ENCODE peak calls at places on chromosomes 13 and 19, in four cellular contexts. R is upper lobe of right lung, P is left lung, N is tibial artery. C is an unnamed sample.

GRCh38 chr13:105920375-105920774 is 615.1 kb downstream of the EFNB2 start:
- DNase-seq in R (no peak), P (no peak), N (no peak), C (no peak)

GRCh38 chr19:9914001-9914314 is 22.4 kb downstream of the OLFM2 start:
- DNase-seq in R (no peak), P (no peak), N (no peak), C (no peak)

GRCh38 chr13:105817011-105817410 is 718.5 kb downstream of the EFNB2 start:
- DNase-seq in R (no peak), P (no peak), N (no peak), C (no peak)

GRCh38 chr13:100409132-100409531 is 179.5 kb downstream of the GGACT start:
- DNase-seq in R (no peak), P (no peak), N (no peak), C (no peak)

GRCh38 chr19:16235811-16236710 is 38.4 kb downstream of the AP1M1 start:
- DNase-seq in R (peak), P (peak), N (peak), C (no peak)

GRCh38 chr13:98676239-98676638 is 76.2 kb downstream of the SLC15A1 start:
- DNase-seq in R (no peak), P (no peak), N (no peak), C (no peak)

GRCh38 chr19:49338691-49339363 is 3.6 kb downstream of the CD37 start:
- DNase-seq in R (peak), P (peak), N (peak), C (peak)

GRCh38 chr19:13068064-13068807 is 34.4 kb downstream of the LYL1 start:
- DNase-seq in R (no peak), P (no peak), N (no peak), C (no peak)

GRCh38 chr13:78993792-78994191 is 334.8 kb upstream of the OBI1 start:
- DNase-seq in R (no peak), P (no peak), N (no peak), C (peak)

GRCh38 chr13:95552539-95553270 is at the start of gene CLDN10:
- DNase-seq in R (no peak), P (peak), N (no peak), C (no peak)

GRCh38 chr19:35355851-35356460 is 2.3 kb upstream of the FFAR3 start:
- DNase-seq in R (peak), P (no peak), N (peak), C (no peak)

GRCh38 chr19:54247106-54247930 is 4.7 kb upstream of the LILRA6 start:
- DNase-seq in R (no peak), P (no peak), N (no peak), C (no peak)

GRCh38 chr13:109773276-109773675 is 13.1 kb downstream of the IRS2 start:
- DNase-seq in R (no peak), P (no peak), N (no peak), C (no peak)

GRCh38 chr13:74487091-74487722 is 353.0 kb upstream of the KLF12 start:
- DNase-seq in R (no peak), P (peak), N (no peak), C (no peak)

GRCh38 chr19:53511933-53512374 is 26.0 kb upstream of the ZNF331 start:
- DNase-seq in R (peak), P (no peak), N (peak), C (peak)

GRCh38 chr13:97337985-97338384 is 96.0 kb upstream of the RAP2A start:
- DNase-seq in R (no peak), P (no peak), N (no peak), C (no peak)
- H3K27ac ChIP-seq in R (no peak), P (no peak), N (no peak), C (no peak)

GRCh38 chr19:48190288-48191284 is 20.1 kb downstream of the ZSWIM9 start:
- DNase-seq in R (no peak), P (no peak), N (peak), C (no peak)
- TF ChIP-seq CTCF in R (no peak), P (no peak), N (no peak), C (no peak)

GRCh38 chr19:46719629-46720515 is 3.0 kb upstream of the PRKD2 start:
- DNase-seq in R (no peak), P (peak), N (no peak), C (no peak)
- H3K27ac ChIP-seq in R (no peak), P (no peak), N (no peak), C (peak)

GRCh38 chr13:111554539-111555267 is 234.3 kb downstream of the TEX29 start:
- DNase-seq in R (no peak), P (no peak), N (no peak), C (no peak)
- TF ChIP-seq CTCF in R (no peak), P (no peak), N (no peak), C (no peak)

DNA sequence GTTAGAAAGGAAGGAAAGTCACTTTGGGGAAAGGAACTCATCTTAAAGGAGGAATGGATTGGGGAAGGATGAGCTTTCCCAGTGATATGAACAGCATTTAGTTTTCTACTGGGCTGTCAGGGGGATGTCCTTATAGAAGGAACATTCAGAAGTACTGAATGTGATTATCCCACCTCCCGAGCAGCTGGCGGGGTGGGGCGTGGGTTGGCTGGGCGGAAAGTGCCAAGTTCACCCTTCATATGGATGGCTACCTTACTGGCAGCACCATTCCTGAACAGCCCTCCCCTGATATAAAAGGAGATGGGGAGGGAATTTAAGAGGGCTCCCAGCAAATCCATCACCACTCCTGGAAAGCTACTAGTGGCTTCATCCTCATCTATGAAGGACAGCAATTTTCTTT is 190.7 kb downstream of the DNAJC15 start:
- DNase-seq in R (no peak), P (no peak), N (no peak), C (no peak)
- H3K27ac ChIP-seq in R (no peak), P (no peak), N (no peak), C (no peak)

GRCh38 chr13:50993371-50993770 is 83.8 kb downstream of the RNASEH2B start:
- DNase-seq in R (no peak), P (no peak), N (no peak), C (peak)

GRCh38 chr13:50991624-50992610 is 82.3 kb downstream of the RNASEH2B start:
- DNase-seq in R (no peak), P (no peak), N (no peak), C (no peak)

GRCh38 chr13:50990050-50990449 is 80.5 kb downstream of the RNASEH2B start:
- DNase-seq in R (no peak), P (no peak), N (no peak), C (no peak)

GRCh38 chr13:50990540-50991506 is 81.2 kb downstream of the RNASEH2B start:
- DNase-seq in R (no peak), P (no peak), N (no peak), C (peak)

DNA sequence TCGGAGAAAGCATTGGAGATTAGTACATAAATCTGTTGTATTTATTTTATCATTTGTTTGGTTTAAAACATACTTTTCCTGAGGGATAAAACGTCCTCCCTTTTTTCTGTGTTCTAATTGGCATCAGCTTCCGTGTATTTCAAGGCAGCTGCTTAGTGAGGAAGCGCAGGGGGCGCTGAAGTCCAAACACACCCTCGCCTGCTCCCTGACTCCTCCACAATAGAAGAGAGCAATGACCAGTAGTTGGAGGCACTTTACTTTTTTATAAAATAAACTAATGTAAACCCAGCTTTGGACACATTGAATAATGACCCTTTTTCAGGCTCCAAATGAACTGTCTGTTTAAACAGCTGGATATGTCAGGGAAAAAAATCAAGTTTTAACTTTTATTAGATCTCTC is 79.9 kb downstream of the RNASEH2B start:
- DNase-seq in R (no peak), P (no peak), N (no peak), C (peak)
- TF ChIP-seq CTCF in R (peak), P (no peak), N (no peak), C (peak)

GRCh38 chr19:18101268-18101667 is 3.7 kb downstream of the MAST3 start:
- DNase-seq in R (no peak), P (no peak), N (no peak), C (no peak)

GRCh38 chr19:18104793-18105131 is 7.2 kb downstream of the MAST3 start:
- DNase-seq in R (no peak), P (no peak), N (no peak), C (no peak)

GRCh38 chr19:18100710-18101109 is 3.1 kb downstream of the MAST3 start:
- DNase-seq in R (no peak), P (no peak), N (no peak), C (no peak)

GRCh38 chr19:18099623-18099995 is 2.0 kb downstream of the MAST3 start:
- DNase-seq in R (no peak), P (no peak), N (no peak), C (no peak)

DNA sequence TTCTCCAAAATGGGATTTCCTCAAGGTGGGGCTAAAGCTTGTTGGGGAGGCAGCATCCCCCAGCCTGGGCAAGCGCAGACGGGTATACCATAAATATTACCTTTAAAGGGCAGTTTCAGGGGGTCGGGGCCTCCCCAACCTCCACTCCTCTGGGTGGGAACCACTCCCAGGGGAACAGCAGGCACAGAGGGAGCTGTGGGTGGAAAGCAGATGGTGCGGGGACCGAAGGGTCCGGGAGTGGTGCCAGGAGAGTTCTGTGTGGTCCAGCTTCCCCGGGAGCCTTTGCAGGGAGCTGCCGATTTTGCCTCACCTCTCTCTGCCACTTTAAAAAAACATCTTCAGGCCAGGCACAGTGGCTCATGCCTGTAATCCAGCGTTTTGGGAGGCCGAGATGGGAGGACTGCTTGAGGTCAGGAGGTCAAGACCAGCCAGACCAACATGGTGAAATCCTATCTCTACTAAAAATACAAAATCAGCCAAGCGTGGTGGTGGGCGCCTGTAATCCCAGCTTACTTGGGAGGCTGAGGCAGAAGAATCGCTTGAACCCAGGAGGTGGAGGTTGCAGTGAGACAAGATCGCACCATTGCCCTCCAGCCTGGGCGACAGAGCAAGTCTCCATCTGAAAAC is 5.5 kb downstream of the MAST3 start:
- DNase-seq in R (no peak), P (no peak), N (no peak), C (no peak)
- H3K27ac ChIP-seq in R (no peak), P (no peak), N (peak), C (peak)

DNA sequence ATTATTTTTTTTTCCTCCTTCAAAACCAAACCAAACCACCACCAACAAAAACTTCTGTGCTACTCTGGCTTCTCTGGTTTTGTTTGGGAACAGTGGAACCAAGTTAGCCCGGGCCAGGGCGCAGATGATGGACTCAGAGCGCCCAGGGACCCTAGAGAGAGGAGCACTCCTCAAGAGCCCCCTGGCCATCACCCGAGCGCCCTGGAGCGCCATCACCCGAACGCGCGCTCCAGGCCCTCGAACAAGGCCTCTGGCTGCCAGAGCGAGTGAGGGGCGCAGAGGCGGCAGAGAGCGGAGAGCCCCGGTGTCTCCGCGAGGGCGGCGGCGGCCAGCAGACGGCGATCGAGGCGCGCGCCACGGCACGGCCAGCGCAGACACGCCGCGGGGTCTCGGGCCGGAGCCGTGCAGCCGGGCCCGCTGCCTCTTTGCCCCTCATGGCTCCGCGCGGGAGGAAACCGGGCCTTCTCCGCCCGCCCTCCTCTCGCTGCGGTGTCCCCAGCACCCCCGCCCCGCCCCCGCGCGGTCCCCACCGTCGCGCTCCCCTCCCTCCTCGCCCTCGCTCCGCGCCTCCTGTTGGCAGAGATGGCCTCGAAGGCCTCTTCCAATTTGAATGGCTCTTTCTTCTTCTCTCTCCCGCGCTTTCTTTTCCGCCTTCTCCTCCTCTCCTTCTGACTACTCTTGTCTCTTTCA is 4.2 kb upstream of the SOX1 start:
- DNase-seq in R (no peak), P (no peak), N (no peak), C (no peak)
- TF ChIP-seq CTCF in R (peak), P (no peak), N (no peak), C (peak)